ENCODE peak calls at places on chromosomes 4 and X, in nine cellular contexts. F is nephron progenitor cell; L is cardiac fibroblast; M is brain microvascular endothelial cell; N is CD8-positive, alpha-beta T cell; W is HL-60; O is retinal pigment epithelial cell; V is neural crest cell; B is fibroblast of lung. S is an unnamed sample.
A peak's percentile ranks its signal among the peaks of the same experiment; 100 is the strongest.

GRCh38 chr4:103634236-103634635 is 85.5 kb downstream of the TACR3 start:
- DNase-seq in F (no peak), B (no peak), V (no peak), L (no peak), M (no peak), N (no peak), W (no peak), O (no peak), S (no peak)

GRCh38 chrX:30364229-30364628 is 55.0 kb upstream of the NR0B1 start:
- DNase-seq in L (no peak), N (no peak), W (no peak), O (no peak), B (no peak), V (no peak), F (no peak), M (no peak), S (no peak)

GRCh38 chr4:94934201-94934600 is 176.4 kb downstream of the BMPR1B start:
- DNase-seq in F (no peak), M (peak; percentile 5), O (no peak), W (no peak), N (no peak), B (peak; percentile 73), V (no peak), L (peak; percentile 33), S (no peak)

GRCh38 chr4:81470456-81471327 is 1.0 kb downstream of the RASGEF1B start:
- DNase-seq in W (no peak), M (peak; percentile 33), L (peak; percentile 61), B (no peak), V (no peak), N (peak; percentile 18), F (peak; percentile 33), O (no peak), S (peak; percentile 44)

GRCh38 chr4:15990570-15991285 is 27.8 kb upstream of the FGFBP2 start:
- DNase-seq in W (no peak), L (no peak), M (no peak), V (no peak), O (no peak), B (peak; percentile 10), F (no peak), N (no peak), S (no peak)

GRCh38 chr4:8084031-8084660 is 74.5 kb downstream of the ABLIM2 start:
- DNase-seq in L (no peak), B (no peak), O (no peak), F (no peak), M (no peak), N (no peak), W (no peak), V (no peak), S (no peak)

GRCh38 chrX:18426004-18426320 is 554 bp downstream of the CDKL5 start:
- DNase-seq in O (no peak), N (no peak), W (no peak), M (no peak), V (peak; percentile 3), B (no peak), F (peak; percentile 33), L (no peak), S (no peak)

GRCh38 chrX:150513564-150513963 is 54.9 kb upstream of the MTM1 start:
- DNase-seq in B (no peak), M (no peak), O (no peak), V (no peak), N (no peak), W (no peak), L (no peak), F (no peak), S (no peak)

GRCh38 chrX:130144509-130144908 is 21.1 kb downstream of the AIFM1 start:
- DNase-seq in O (no peak), F (no peak), B (peak; percentile 52), N (no peak), M (no peak), L (peak; percentile 79), W (no peak), V (no peak), S (no peak)

GRCh38 chr4:123744664-123745290 is 348.2 kb downstream of the SPRY1 start:
- DNase-seq in N (no peak), F (no peak), W (peak; percentile 91), V (no peak), L (peak; percentile 98), B (peak; percentile 53), O (peak; percentile 34), M (no peak), S (no peak)

GRCh38 chr4:54942735-54943134 is 182.7 kb downstream of the KDR start:
- DNase-seq in L (no peak), O (no peak), B (no peak), M (no peak), W (no peak), V (no peak), F (no peak), N (no peak), S (peak; percentile 30)

GRCh38 chr4:126593626-126594025 is 1039.1 kb upstream of the INTU start:
- DNase-seq in M (no peak), W (no peak), O (no peak), B (no peak), F (no peak), N (no peak), V (no peak), L (no peak), S (no peak)

GRCh38 chrX:152405561-152405960 is 45.6 kb downstream of the GABRA3 start:
- DNase-seq in V (no peak), B (peak; percentile 31), F (no peak), O (no peak), N (no peak), W (no peak), M (no peak), L (no peak), S (no peak)

GRCh38 chr4:156378053-156378665 is 424.5 kb upstream of the CTSO start:
- DNase-seq in O (no peak), B (peak; percentile 62), M (peak; percentile 38), W (no peak), V (no peak), F (no peak), N (no peak), L (peak; percentile 16), S (no peak)

GRCh38 chr4:90142091-90142490 is 14.9 kb downstream of the CCSER1 start:
- DNase-seq in M (no peak), O (no peak), N (no peak), L (no peak), B (no peak), W (no peak), V (no peak), F (no peak), S (no peak)

GRCh38 chr4:130808492-130808891 is 1712.5 kb downstream of the C4orf33 start:
- DNase-seq in F (no peak), L (peak; percentile 6), O (no peak), M (peak; percentile 4), N (no peak), W (no peak), V (no peak), B (peak; percentile 1), S (no peak)

GRCh38 chr4:73707269-73707875 is 33.0 kb upstream of the CXCL8 start:
- DNase-seq in V (no peak), N (no peak), F (no peak), B (no peak), W (no peak), L (no peak), O (no peak), M (no peak), S (no peak)

GRCh38 chr4:168059251-168059650 is 33.1 kb upstream of the ANXA10 start:
- DNase-seq in M (no peak), L (peak; percentile 35), V (no peak), N (no peak), O (no peak), F (no peak), B (peak; percentile 76), W (no peak), S (no peak)

GRCh38 chrX:55450259-55450658 is 1.7 kb upstream of the MAGEH1 start:
- DNase-seq in L (peak; percentile 20), M (no peak), V (no peak), B (no peak), F (peak; percentile 3), W (no peak), O (no peak), N (no peak), S (no peak)
- TF ChIP-seq CTCF in L (no peak), M (peak; percentile 12), V (peak; percentile 26), B (no peak), F (no peak), W (no peak), O (peak; percentile 11), N (no peak), S (no peak)

GRCh38 chr4:38319456-38320348 is 344.3 kb upstream of the KLF3 start:
- DNase-seq in B (peak; percentile 80), L (peak; percentile 98), W (peak; percentile 95), V (peak; percentile 99), M (peak; percentile 85), F (peak; percentile 97), N (peak; percentile 95), O (peak; percentile 60), S (peak; percentile 87)
- TF ChIP-seq CTCF in B (peak; percentile 97), L (peak; percentile 98), W (peak; percentile 98), V (peak; percentile 96), M (peak; percentile 98), F (peak; percentile 99), N (peak; percentile 96), O (peak; percentile 99), S (peak; percentile 94)

GRCh38 chrX:38628587-38628986 is 67.2 kb downstream of the TSPAN7 start:
- DNase-seq in V (no peak), N (no peak), L (no peak), B (no peak), W (no peak), M (no peak), F (no peak), O (no peak), S (no peak)

GRCh38 chrX:38632516-38632915 is 71.2 kb downstream of the TSPAN7 start:
- DNase-seq in W (no peak), B (no peak), F (no peak), N (no peak), L (no peak), M (no peak), V (no peak), O (no peak), S (no peak)

DNA sequence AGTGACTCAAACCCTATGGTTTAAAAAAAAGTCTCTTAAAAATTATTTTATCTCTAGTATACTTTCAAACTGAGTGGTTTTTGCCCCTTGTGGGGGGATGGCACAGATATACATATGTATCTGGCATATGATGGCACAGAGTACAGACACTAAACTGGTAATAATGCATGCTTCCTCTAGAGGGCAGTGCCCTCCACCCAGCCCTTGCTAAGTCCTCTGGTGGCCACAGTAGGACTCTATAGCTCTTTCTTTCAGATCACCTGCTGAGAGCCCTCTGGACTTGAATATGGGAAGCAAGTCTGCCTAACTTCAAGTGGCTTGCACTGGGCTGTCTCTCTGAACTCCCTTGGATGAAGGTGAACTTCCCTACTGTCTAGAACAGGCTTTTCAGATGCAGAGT is 66.3 kb downstream of the TSPAN7 start:
- DNase-seq in M (peak; percentile 22), B (peak; percentile 3), F (no peak), N (no peak), O (no peak), L (peak; percentile 0), W (peak; percentile 45), V (no peak), S (no peak)
- TF ChIP-seq CTCF in M (peak; percentile 75), B (no peak), F (peak; percentile 44), N (no peak), O (peak; percentile 61), L (peak; percentile 62), W (peak; percentile 46), V (peak; percentile 48), S (peak; percentile 37)

DNA sequence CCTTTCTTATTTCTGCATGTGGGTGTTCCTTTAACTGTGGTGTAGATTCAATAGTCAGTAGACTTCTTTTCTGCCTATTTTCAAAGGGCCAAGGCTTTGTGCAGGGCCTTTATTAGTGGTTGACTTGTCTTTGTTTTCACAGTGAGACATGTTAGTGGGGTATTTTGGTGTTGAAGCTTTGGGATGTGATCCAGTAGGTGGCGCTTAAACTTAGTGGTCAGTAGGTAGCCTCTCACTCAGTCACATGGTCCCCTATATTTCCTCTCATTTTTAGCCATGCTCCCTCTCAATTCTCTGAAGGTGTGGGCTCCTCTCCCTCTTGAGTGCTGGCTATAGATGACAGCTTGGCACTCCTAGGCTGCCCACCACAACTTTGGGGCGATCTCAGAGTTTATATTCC is 23.4 kb upstream of the SLC10A7 start:
- DNase-seq in M (peak; percentile 49), W (no peak), F (no peak), V (no peak), B (peak; percentile 14), O (no peak), L (peak; percentile 16), N (no peak), S (no peak)
- TF ChIP-seq CTCF in M (peak; percentile 56), W (no peak), F (no peak), V (peak; percentile 43), B (peak; percentile 22), O (peak; percentile 43), L (peak; percentile 62), N (no peak), S (no peak)